ENCODE peak calls at places on chromosomes 3 and 15, in four cellular contexts. C is kidney tubule cell, M is activated T-helper 1 cell treated with Interleukin-2 at 50 U/mL for 16 hours, G is NCI-H1930. T is an unnamed sample.

GRCh38 chr3:116920836-116921596 is 211.4 kb downstream of the TUSC7 start:
- DNase-seq in M (no peak), G (no peak), C (no peak), T (no peak)

GRCh38 chr3:13277130-13277783 is 142.9 kb downstream of the NUP210 start:
- DNase-seq in M (no peak), C (no peak), G (no peak), T (no peak)

GRCh38 chr3:71466483-71466882 is 117.0 kb downstream of the FOXP1 start:
- DNase-seq in M (no peak), G (no peak), C (no peak), T (no peak)

GRCh38 chr15:75065467-75065850 is 42.1 kb downstream of the PPCDC start:
- DNase-seq in G (peak; percentile 40), C (peak; percentile 31), M (no peak), T (peak; percentile 49)

GRCh38 chr3:156389151-156389760 is 165.7 kb downstream of the SSR3 start:
- DNase-seq in G (no peak), C (no peak), M (no peak), T (no peak)

GRCh38 chr15:96052572-96053038 is 277.9 kb upstream of the NR2F2 start:
- DNase-seq in C (no peak), G (no peak), M (no peak), T (no peak)

GRCh38 chr3:27345493-27345892 is 23.7 kb downstream of the NEK10 start:
- DNase-seq in M (no peak), C (peak; percentile 24), G (no peak), T (no peak)

GRCh38 chr3:97863025-97863424 is 41.2 kb downstream of the CRYBG3 start:
- DNase-seq in G (no peak), C (peak; percentile 69), M (no peak), T (no peak)

GRCh38 chr3:100891033-100891432 is 102.2 kb downstream of the ABI3BP start:
- DNase-seq in M (no peak), C (peak; percentile 52), G (no peak), T (no peak)

GRCh38 chr3:155078959-155079794 is 942 bp upstream of the MME start:
- DNase-seq in M (no peak), C (no peak), G (no peak), T (no peak)

GRCh38 chr3:56347219-56347871 is 120.9 kb downstream of the ERC2 start:
- DNase-seq in G (peak; percentile 24), C (peak; percentile 46), M (no peak), T (no peak)

GRCh38 chr3:38327335-38328009 is 19.1 kb upstream of the XYLB start:
- DNase-seq in M (no peak), C (peak; percentile 81), G (no peak), T (peak; percentile 51)

GRCh38 chr3:156792945-156793344 is 33.2 kb upstream of the LEKR1 start:
- DNase-seq in G (no peak), M (no peak), C (peak; percentile 55), T (no peak)

GRCh38 chr3:4655145-4656045 is 162.2 kb downstream of the ITPR1 start:
- DNase-seq in M (no peak), G (no peak), C (no peak), T (no peak)

GRCh38 chr15:72826611-72827010 is 43.1 kb upstream of the ADPGK start:
- DNase-seq in C (no peak), G (no peak), M (no peak), T (no peak)

GRCh38 chr3:139235192-139235591 is 108.6 kb upstream of the MRPS22 start:
- DNase-seq in C (no peak), G (no peak), M (no peak), T (peak; percentile 35)

GRCh38 chr15:79644091-79644490 is 212.0 kb downstream of the MINAR1 start:
- DNase-seq in G (no peak), M (no peak), C (peak; percentile 76), T (no peak)

GRCh38 chr15:57138260-57138895 is 219.9 kb downstream of the TCF12 start:
- DNase-seq in M (no peak), G (no peak), C (peak; percentile 65), T (no peak)

GRCh38 chr15:86725628-86726027 is 646.0 kb downstream of the AGBL1 start:
- DNase-seq in C (no peak), M (no peak), G (no peak), T (no peak)

GRCh38 chr3:129233538-129233937 is 15.9 kb upstream of the COPG1 start:
- DNase-seq in G (no peak), M (no peak), C (no peak), T (no peak)

GRCh38 chr3:68571321-68571720 is 361.0 kb downstream of the TAFA4 start:
- DNase-seq in C (no peak), M (no peak), G (no peak), T (no peak)

GRCh38 chr15:39969871-39970270 is 36.0 kb downstream of the EIF2AK4 start:
- DNase-seq in M (no peak), C (peak; percentile 72), G (no peak), T (no peak)

GRCh38 chr3:97793415-97794019 is 28.3 kb upstream of the CRYBG3 start:
- DNase-seq in M (no peak), C (peak; percentile 55), G (no peak), T (no peak)

T was measured in stimulated activated effector memory CD8-positive, alpha-beta T cell treated with anti-CD3 and anti-CD28 coated beads, Interleukin-12 subunit alpha, Interleukin-12 subunit beta, amount 100 ng/mL, for 72 hours.